ENCODE peak calls at places on chromosomes 13 and 19, in ten cellular contexts. J is GM12865; A is activated CD4-positive, alpha-beta T cell treated with anti-CD3 and anti-CD28 coated beads, Interleukin-2, amount 50 U/mL, for 1 hour; V is NCI-H82; K is ureter; C is lung; P is iris pigment epithelial cell; Y is stomach; G is tibial nerve; Q is A549. H is an unnamed sample.

GRCh38 chr13:99374994-99375805 is 68.0 kb upstream of the GPR183 start:
- DNase-seq in J (peak; percentile 60), P (no peak), Q (no peak), A (peak; percentile 66), C (no peak), V (no peak), K (no peak), G (no peak), Y (no peak), H (no peak)

GRCh38 chr19:46624958-46625661 is at the start of gene PTGIR:
- DNase-seq in Q (no peak), Y (no peak), P (peak; percentile 59), G (peak; percentile 57), A (no peak), V (peak; percentile 32), J (peak; percentile 46), K (peak; percentile 70), C (peak; percentile 55), H (peak; percentile 85)

GRCh38 chr13:36207672-36208071 is 6.7 kb downstream of the SOHLH2 start:
- DNase-seq in P (no peak), Y (no peak), C (no peak), V (peak; percentile 25), J (no peak), Q (no peak), A (no peak), K (no peak), G (no peak), H (no peak)

GRCh38 chr13:36188446-36188845 is 25.9 kb downstream of the SOHLH2 start:
- DNase-seq in C (no peak), J (no peak), Y (no peak), A (no peak), V (no peak), Q (no peak), P (no peak), G (no peak), K (no peak), H (no peak)

GRCh38 chr13:98022210-98022609 is 68.7 kb downstream of the IPO5 start:
- DNase-seq in K (no peak), Q (no peak), J (no peak), Y (no peak), P (peak; percentile 85), G (no peak), C (peak; percentile 44), V (no peak), A (no peak), H (no peak)

GRCh38 chr13:27006519-27007161 is 165.0 kb downstream of the USP12 start:
- DNase-seq in K (peak; percentile 46), J (no peak), Q (no peak), V (peak; percentile 79), P (peak; percentile 39), C (peak; percentile 44), A (no peak), Y (peak; percentile 54), G (no peak), H (no peak)

GRCh38 chr13:59861676-59862075 is 302.1 kb downstream of the DIAPH3 start:
- DNase-seq in Q (no peak), Y (no peak), K (no peak), J (no peak), C (no peak), G (no peak), A (no peak), V (no peak), P (no peak), H (no peak)

GRCh38 chr19:40954573-40954972 is 36.5 kb upstream of the CYP2B6 start:
- DNase-seq in J (peak; percentile 2), A (no peak), Q (no peak), V (no peak), K (no peak), G (no peak), Y (no peak), P (no peak), C (no peak), H (no peak)

GRCh38 chr19:48386981-48387380 is 4.4 kb downstream of the KDELR1 start:
- DNase-seq in G (no peak), J (no peak), P (no peak), C (no peak), Y (no peak), K (no peak), V (no peak), Q (no peak), A (no peak), H (no peak)

GRCh38 chr13:111614009-111614408 is 293.6 kb downstream of the TEX29 start:
- DNase-seq in G (no peak), Q (no peak), K (no peak), V (no peak), A (no peak), Y (no peak), J (no peak), C (no peak), P (no peak), H (no peak)

GRCh38 chr19:51354742-51355148 is 11.4 kb downstream of the ETFB start:
- DNase-seq in K (no peak), Y (no peak), P (peak; percentile 57), Q (no peak), G (no peak), J (no peak), V (peak; percentile 17), C (no peak), A (no peak), H (no peak)